ENCODE peak calls at places on chromosomes 6 and 20, in nine cellular contexts. Z is tibial nerve, V is GM10248, L is left lung, Q is IMR-90, X is GM20000, U is bronchial epithelial cell, E is dorsolateral prefrontal cortex, R is GM12865. S is an unnamed sample.

GRCh38 chr6:34075906-34076305 is 70.0 kb downstream of the GRM4 start:
- DNase-seq in R (no peak), L (no peak), X (no peak), E (no peak), Z (no peak), Q (no peak), V (no peak), U (no peak), S (no peak)

GRCh38 chr6:107114213-107114871 is 973 bp downstream of the BEND3 start:
- DNase-seq in Q (peak), Z (peak), L (peak), X (peak), U (peak), E (peak), R (peak), V (peak), S (peak)

GRCh38 chr20:49602370-49603208 is 34.7 kb upstream of the PTGIS start:
- DNase-seq in E (no peak), U (no peak), Z (no peak), R (no peak), Q (peak), V (no peak), X (no peak), L (no peak), S (no peak)

GRCh38 chr6:34496103-34496685 is 30.3 kb downstream of the PACSIN1 start:
- DNase-seq in L (no peak), U (no peak), R (no peak), X (no peak), Q (no peak), Z (no peak), V (no peak), E (no peak), S (no peak)

GRCh38 chr6:5333653-5334052 is 72.3 kb downstream of the FARS2 start:
- DNase-seq in Z (no peak), X (no peak), V (no peak), U (peak), L (no peak), R (no peak), Q (peak), E (no peak), S (no peak)

GRCh38 chr6:134249759-134250602 is 67.9 kb downstream of the SGK1 start:
- DNase-seq in E (no peak), U (peak), X (no peak), R (no peak), Q (peak), V (no peak), Z (no peak), L (no peak), S (no peak)

GRCh38 chr6:84457276-84457675 is 229.8 kb upstream of the CEP162 start:
- DNase-seq in L (no peak), Q (no peak), R (no peak), Z (no peak), E (no peak), U (no peak), X (no peak), V (no peak), S (no peak)

GRCh38 chr6:143697401-143697800 is 19.6 kb downstream of the PHACTR2 start:
- DNase-seq in Z (no peak), V (no peak), E (no peak), U (no peak), L (no peak), Q (no peak), R (no peak), X (no peak), S (no peak)

GRCh38 chr20:19993937-19994667 is 23.1 kb upstream of the NAA20 start:
- DNase-seq in Q (peak), U (peak), L (no peak), V (no peak), R (no peak), E (no peak), Z (no peak), X (no peak), S (no peak)

GRCh38 chr6:127332383-127332961 is 10.9 kb downstream of the ECHDC1 start:
- DNase-seq in E (no peak), L (no peak), Z (no peak), V (no peak), U (no peak), Q (no peak), R (no peak), X (no peak), S (no peak)

GRCh38 chr6:135221042-135221441 is 39.9 kb downstream of the MYB start:
- DNase-seq in Z (no peak), Q (no peak), E (no peak), V (no peak), L (no peak), X (no peak), U (no peak), R (no peak), S (no peak)

GRCh38 chr6:47651505-47651944 is 46.9 kb upstream of the ADGRF4 start:
- DNase-seq in L (no peak), Z (no peak), E (no peak), V (no peak), X (no peak), U (peak), Q (peak), R (no peak), S (no peak)

GRCh38 chr6:164085086-164085485 is 670.6 kb downstream of the QKI start:
- DNase-seq in R (no peak), Z (peak), X (no peak), V (no peak), Q (no peak), E (peak), L (no peak), U (no peak), S (no peak)

DNA sequence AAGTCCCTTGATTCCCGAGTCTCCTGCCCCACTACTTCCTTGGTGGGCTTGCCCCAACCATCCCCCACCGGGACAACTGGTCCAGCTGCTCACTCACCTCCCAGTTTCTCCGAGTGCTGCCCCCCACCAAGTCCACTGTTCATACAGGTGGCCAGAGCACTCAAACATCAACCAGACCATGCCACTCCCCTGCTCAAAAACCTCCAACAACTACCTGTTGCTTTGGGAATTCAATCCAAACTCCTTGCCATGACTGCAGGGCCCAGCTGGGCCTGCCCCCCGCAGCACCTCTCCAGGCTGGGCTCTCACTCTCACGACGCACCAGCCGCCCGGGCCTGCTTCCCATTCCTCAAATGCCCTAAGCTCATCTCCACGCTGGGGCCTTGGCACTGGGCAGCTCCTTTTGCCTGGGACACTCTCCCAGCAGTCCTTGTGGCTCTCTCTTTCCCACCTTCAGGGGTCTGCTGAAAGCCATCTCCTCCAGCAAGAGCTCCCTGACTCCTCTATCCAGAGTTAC is 97.5 kb downstream of the NFATC2 start:
- DNase-seq in L (no peak), Q (no peak), V (no peak), Z (no peak), E (no peak), U (no peak), R (no peak), X (no peak), S (no peak)
- TF ChIP-seq CTCF in L (no peak), Q (no peak), V (no peak), Z (no peak), E (no peak), U (no peak), R (no peak), X (no peak), S (no peak)

GRCh38 chr6:49401063-49401462 is 62.0 kb downstream of the MMUT start:
- DNase-seq in E (no peak), L (no peak), V (no peak), Z (no peak), U (no peak), R (no peak), X (no peak), Q (no peak), S (no peak)

GRCh38 chr6:49410564-49410963 is 52.5 kb downstream of the MMUT start:
- DNase-seq in U (no peak), Q (no peak), V (no peak), L (no peak), R (no peak), X (no peak), E (no peak), Z (no peak), S (no peak)

GRCh38 chr6:49409951-49410542 is 53.0 kb downstream of the MMUT start:
- DNase-seq in Z (peak), U (peak), X (peak), L (no peak), V (peak), Q (peak), R (peak), E (peak), S (no peak)

DNA sequence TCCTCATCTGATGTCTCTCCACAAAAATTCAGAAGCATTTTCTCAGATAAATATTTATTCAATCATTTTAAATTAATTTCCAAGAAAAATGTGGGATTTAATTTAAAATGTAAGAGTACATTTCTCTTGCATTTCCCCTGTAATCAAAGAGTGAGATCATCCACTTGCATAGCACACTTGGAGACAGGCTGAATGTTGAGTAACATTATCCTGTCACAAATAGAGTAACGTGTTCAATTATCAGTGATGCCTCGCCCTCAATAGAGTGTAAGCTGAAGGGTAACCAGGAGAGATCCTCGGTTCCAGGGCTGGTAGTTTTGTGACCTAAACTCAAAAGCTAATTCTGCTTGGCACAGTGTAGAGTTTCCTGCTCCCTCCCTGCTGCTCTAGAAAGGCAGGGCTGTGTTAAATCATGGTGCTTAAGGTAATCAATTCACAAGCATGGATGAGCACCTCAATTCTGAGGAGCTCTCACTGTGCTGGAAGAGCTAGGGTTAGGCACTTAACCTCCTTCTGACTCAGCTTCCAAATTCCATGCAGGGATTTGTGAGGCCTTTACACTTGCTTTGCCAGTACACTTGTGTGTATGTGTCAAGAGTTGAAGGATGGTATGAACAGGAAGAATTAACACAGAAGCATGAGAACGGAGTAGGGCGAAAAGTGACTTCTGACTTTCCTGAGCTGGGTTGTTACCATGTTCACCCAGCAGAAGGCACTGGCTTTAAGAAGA is 56.6 kb downstream of the MMUT start:
- DNase-seq in R (no peak), E (no peak), X (no peak), Z (no peak), Q (no peak), U (peak), L (no peak), V (no peak), S (no peak)
- TF ChIP-seq CTCF in R (no peak), E (no peak), X (no peak), Z (no peak), Q (no peak), U (no peak), L (no peak), V (no peak), S (no peak)

GRCh38 chr6:80545323-80545722 is 438.9 kb downstream of the BCKDHB start:
- DNase-seq in V (no peak), Q (no peak), E (no peak), Z (no peak), R (no peak), U (no peak), L (no peak), X (no peak), S (no peak)
- TF ChIP-seq CTCF in V (no peak), Q (no peak), E (no peak), Z (no peak), R (no peak), U (no peak), L (no peak), X (no peak), S (no peak)

GRCh38 chr20:3686867-3687321 is 5.1 kb upstream of the ADAM33 start:
- DNase-seq in Q (peak), E (no peak), R (no peak), X (no peak), V (no peak), U (peak), L (no peak), Z (peak), S (no peak)
- TF ChIP-seq CTCF in Q (peak), E (no peak), R (no peak), X (no peak), V (no peak), U (no peak), L (no peak), Z (no peak), S (no peak)

DNA sequence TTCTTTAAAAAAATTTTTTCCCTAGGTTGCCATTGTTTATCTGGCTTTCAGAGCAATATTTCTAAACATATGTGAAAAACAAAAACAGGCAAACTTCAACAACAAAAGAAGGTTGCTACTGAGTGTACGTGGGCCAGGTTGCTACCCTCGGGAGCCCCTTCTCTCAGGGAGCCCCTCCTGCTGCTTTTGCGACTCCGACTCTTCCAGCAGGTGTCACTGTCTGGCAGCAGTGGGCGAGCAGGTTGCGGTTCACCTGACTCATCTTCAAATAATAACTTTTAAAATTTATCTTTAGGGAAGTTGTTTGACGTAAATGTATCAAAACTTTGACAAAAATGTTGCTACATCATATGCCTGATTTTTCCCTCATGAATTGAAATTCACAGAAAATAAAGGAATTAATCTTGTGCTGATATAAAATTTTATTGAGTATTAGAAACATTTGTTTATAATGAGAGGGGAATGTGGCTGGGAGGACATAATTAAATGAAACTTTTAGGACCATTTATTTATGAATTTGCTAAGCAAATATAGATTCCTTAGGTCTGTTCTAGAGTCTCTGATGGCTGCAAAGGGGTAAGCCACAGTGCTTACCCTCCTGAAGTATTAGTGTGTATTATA is 138.8 kb downstream of the HIVEP1 start:
- DNase-seq in L (peak), E (peak), U (peak), V (no peak), R (peak), Q (no peak), X (no peak), Z (no peak), S (no peak)
- TF ChIP-seq CTCF in L (peak), E (peak), U (peak), V (no peak), R (peak), Q (peak), X (no peak), Z (no peak), S (peak)

GRCh38 chr6:17707371-17707651 is 586 bp upstream of the NUP153 start:
- DNase-seq in Z (no peak), U (no peak), E (no peak), Q (no peak), X (no peak), R (no peak), V (no peak), L (no peak), S (no peak)

GRCh38 chr6:17705428-17705777 is 1.3 kb downstream of the NUP153 start:
- DNase-seq in E (no peak), Z (no peak), R (peak), L (no peak), X (peak), U (peak), V (peak), Q (peak), S (no peak)

GRCh38 chr6:17706580-17707370 is at the start of gene NUP153:
- DNase-seq in R (peak), E (peak), U (peak), V (peak), Z (peak), L (peak), X (peak), Q (peak), S (peak)

GRCh38 chr6:17703256-17703694 is 3.5 kb downstream of the NUP153 start:
- DNase-seq in V (no peak), R (peak), Z (no peak), X (no peak), E (no peak), U (peak), Q (peak), L (no peak), S (no peak)

DNA sequence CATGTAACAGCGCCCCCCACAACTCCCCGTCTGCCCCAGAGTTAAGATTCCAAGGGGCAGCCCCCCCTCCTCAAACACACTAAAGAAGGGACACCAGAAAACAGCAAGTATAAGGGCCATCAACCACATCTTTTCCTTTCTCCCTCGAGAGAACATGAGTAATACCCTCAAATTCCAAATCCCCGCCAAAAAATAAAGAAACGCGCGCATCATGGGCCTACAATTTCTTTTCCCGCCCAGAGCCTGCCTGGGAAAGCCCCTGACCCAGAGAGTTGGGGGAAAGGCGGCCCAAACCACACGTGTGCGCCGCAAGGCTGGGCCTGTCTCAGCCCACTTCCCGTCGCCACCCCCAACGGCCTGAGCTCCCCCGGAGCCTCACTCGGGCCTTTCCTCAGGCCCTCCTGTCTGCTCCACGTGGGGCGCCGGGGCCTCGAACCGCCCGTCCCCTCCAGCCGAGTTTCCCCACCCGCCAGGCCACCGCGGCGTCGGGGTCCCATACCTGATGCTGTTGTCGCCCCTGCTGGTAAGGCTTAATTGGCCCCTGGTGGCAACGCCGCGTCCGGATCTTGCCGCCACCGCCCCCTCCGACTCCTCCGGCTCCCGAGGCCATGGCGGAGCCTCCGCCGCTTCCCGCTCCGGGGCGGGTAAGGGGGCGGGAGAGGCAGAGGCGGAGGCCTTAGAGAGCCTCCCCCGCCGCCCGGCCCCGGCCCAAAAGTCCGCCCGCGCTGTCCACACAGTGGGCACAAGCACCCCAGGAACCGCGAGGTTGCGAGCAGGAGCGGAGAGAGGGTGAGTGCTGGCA is 746 bp downstream of the NUP153 start:
- DNase-seq in L (peak), E (no peak), R (peak), X (peak), Q (peak), U (peak), Z (peak), V (peak), S (no peak)
- TF ChIP-seq CTCF in L (no peak), E (no peak), R (peak), X (no peak), Q (peak), U (peak), Z (no peak), V (peak), S (peak)

GRCh38 chr20:16007978-16008377 is 565.3 kb downstream of the KIF16B start:
- DNase-seq in E (no peak), L (no peak), Z (no peak), V (no peak), X (no peak), U (no peak), R (no peak), Q (no peak), S (no peak)
- TF ChIP-seq CTCF in E (no peak), L (no peak), Z (no peak), V (no peak), X (no peak), U (no peak), R (no peak), Q (no peak), S (no peak)

DNA sequence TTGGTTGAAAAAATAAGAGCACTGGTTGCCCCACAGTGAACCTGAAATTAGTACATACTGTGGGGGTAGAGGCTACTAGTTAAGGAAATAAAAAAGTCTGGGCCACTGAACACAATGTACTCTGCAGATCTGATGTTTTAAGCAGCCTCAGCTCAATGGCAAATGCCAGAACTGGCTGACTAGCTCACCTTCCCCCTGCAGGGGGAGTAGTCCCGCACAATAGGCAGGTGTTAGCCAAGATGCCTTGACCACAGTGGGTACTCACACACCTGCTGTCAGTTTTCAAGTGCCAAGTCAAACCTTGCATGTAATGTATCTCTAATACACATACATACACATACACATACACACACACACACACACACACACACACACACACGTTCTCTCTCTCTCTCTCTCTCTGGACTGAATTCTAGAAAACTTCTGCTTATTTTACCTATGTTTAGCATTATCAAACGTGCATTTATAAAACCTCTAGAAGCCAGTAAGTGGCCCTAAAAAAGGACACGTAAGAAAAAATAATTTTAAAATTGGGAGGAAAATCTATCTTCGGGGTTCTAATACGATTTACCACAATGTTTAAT is 36.1 kb downstream of the GMDS start:
- DNase-seq in U (peak), L (no peak), E (no peak), V (peak), R (peak), X (peak), Q (peak), Z (no peak), S (no peak)
- TF ChIP-seq CTCF in U (peak), L (no peak), E (no peak), V (peak), R (peak), X (peak), Q (peak), Z (peak), S (peak)

S was measured in D721Med.